ENCODE peak calls at places on chromosomes 1 and 21, in four cellular contexts. B is OCI-LY7, J is nephron progenitor cell, E is foreskin keratinocyte. X is an unnamed sample.

GRCh38 chr1:228397966-228398365 is 8.7 kb downstream of the TRIM11 start:
- DNase-seq in B (no peak), J (no peak), E (no peak), X (no peak)

GRCh38 chr1:1062364-1063163 is 11.5 kb downstream of the RNF223 start:
- DNase-seq in B (no peak), J (no peak), E (no peak), X (no peak)

GRCh38 chr1:152188673-152189591 is 29.9 kb upstream of the RPTN start:
- DNase-seq in B (peak), J (peak), E (peak), X (peak)

GRCh38 chr1:27959792-27960603 is at the start of gene XKR8:
- DNase-seq in B (peak), J (peak), E (peak), X (peak)

GRCh38 chr1:60859111-60859510 is 223.2 kb upstream of the NFIA start:
- DNase-seq in B (no peak), J (no peak), E (no peak), X (no peak)

GRCh38 chr21:14453339-14453738 is 70.4 kb upstream of the HSPA13 start:
- DNase-seq in B (no peak), J (no peak), E (no peak), X (no peak)

GRCh38 chr1:115277276-115277675 is 60.8 kb downstream of the NGF start:
- DNase-seq in B (no peak), J (no peak), E (peak), X (no peak)

GRCh38 chr1:20723537-20724363 is 5.9 kb upstream of the KIF17 start:
- DNase-seq in B (no peak), J (no peak), E (no peak), X (no peak)

GRCh38 chr1:51313961-51314777 is 16.2 kb downstream of the TTC39A start:
- DNase-seq in B (no peak), J (no peak), E (peak), X (peak)

GRCh38 chr1:54121482-54122130 is 31.2 kb downstream of the CDCP2 start:
- DNase-seq in B (peak), J (peak), E (peak), X (peak)
- TF ChIP-seq CTCF in B (peak), J (peak), E (peak), X (peak)

GRCh38 chr1:210373878-210374599 is 45.3 kb downstream of the HHAT start:
- DNase-seq in B (peak), J (peak), E (peak), X (peak)

GRCh38 chr1:210372491-210372890 is 43.8 kb downstream of the HHAT start:
- DNase-seq in B (no peak), J (no peak), E (no peak), X (no peak)

GRCh38 chr1:210372931-210373627 is 44.4 kb downstream of the HHAT start:
- DNase-seq in B (no peak), J (no peak), E (no peak), X (no peak)

GRCh38 chr1:210373628-210373877 is 44.9 kb downstream of the HHAT start:
- DNase-seq in B (no peak), J (no peak), E (no peak), X (no peak)

GRCh38 chr1:210374600-210374953 is 45.9 kb downstream of the HHAT start:
- DNase-seq in B (no peak), J (no peak), E (no peak), X (no peak)
- TF ChIP-seq CTCF in B (peak), J (peak), E (no peak), X (no peak)

DNA sequence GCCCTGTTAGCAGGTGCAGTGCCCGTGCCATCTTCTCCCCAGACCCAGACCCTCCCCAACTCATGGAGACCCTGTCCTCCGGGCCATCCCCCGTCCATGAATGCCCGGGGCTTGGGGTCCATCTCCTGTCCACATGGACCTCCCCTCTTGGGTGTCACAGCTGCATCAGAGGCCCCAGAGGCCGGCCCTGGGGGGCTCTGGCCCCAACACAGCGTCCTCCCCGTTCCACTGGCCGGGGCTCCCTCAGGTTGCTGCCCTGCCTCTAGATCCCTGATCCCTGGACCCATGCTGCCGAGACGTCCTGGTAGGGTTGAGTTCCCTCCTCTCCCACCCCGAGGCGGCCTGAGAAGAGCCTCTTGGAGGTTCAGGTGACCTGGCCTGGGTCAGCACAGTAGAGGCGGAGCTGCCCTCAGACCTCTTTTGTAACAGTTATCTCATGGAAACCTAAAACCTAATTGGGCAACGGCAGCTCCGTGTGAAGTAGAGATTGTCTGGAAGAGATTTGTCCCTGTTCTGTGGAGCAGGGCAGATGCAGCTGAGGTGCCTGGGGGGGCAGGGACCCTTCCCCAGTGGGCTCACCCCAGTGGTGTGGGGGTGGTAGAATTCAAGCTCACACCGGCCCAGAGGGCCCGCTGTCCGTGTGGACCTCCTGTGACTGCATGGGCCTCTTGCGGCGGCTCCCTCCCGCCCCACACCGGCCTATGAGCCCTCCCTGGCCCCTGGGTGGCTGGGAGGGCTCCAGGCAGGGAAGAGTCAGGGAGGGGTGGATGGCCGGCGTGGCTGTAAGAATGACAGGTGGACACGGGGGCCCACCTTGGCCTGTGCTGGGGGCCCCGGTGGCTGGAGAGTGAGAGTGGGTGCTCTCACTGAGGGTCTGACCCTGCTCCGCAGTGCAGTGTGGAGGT is 56.1 kb downstream of the SKI start:
- DNase-seq in B (no peak), J (no peak), E (no peak), X (no peak)
- TF ChIP-seq CTCF in B (no peak), J (no peak), E (no peak), X (no peak)

DNA sequence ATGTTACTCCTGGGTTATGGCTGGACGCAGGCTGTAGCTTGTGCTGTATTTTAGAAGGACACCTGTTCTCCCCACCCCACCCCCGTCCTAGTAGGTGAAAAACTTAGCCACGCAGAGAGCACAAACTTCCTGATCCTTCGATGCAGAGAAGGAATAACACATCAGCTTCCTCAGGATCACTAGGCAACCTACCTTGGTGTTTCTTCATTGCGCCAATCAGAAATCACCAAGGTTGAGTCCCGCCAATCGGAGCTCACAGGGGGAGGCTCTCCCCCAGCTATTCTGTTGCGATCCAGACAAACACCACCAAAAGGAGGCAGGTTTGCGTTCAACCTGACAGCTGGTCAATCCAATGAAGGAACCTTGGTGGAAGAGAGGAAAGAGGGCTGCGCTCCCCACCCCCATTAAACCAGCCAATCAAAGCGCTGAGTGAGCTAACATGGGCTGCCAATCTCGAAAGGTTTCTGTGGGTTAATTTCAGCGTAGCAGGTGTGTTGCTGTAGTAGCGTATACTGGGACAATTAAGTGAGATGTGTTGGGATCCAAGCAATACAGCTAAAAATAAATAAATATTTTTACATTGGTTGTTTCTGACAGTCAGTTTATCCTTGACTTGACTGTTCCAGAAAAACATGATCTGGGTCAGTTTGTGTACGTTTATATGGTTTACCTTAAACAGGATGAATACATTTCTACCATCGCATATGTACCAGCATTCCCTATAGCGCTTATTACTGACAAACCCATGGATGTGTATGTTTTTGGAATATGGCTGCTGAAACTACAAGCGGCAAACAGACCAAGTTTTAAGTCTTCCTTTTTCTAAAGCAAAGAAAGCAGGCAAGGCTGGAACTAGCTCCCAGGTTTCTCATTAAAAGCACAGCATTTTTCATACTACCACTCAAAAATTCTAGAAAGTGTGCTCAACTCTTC is at the start of gene GOLPH3L:
- DNase-seq in B (peak), J (peak), E (peak), X (peak)
- TF ChIP-seq CTCF in B (no peak), J (no peak), E (peak), X (no peak)

X was measured in MCF 10A.